ENCODE peak calls at places on chromosomes 11 and 22, in four cellular contexts. One of them, this sample, is unnamed.

GRCh38 chr22:31049815-31050420 is 31.2 kb upstream of the SMTN start:
- DNase-seq in transverse colon: no peak
- DNase-seq in omental fat pad: no peak
- DNase-seq in OCI-LY7: no peak
- DNase-seq in this sample: no peak

GRCh38 chr11:116605543-116605942 is 167.2 kb downstream of the BUD13 start:
- DNase-seq in transverse colon: peak
- DNase-seq in omental fat pad: no peak
- DNase-seq in OCI-LY7: peak
- DNase-seq in this sample: no peak

GRCh38 chr11:77031599-77031998 is 2.6 kb upstream of the B3GNT6 start:
- DNase-seq in transverse colon: no peak
- DNase-seq in omental fat pad: no peak
- DNase-seq in OCI-LY7: no peak
- DNase-seq in this sample: no peak

GRCh38 chr22:27100789-27101188 is 443.4 kb downstream of the MIAT start:
- DNase-seq in transverse colon: no peak
- DNase-seq in omental fat pad: no peak
- DNase-seq in OCI-LY7: no peak
- DNase-seq in this sample: peak

GRCh38 chr11:78961938-78962701 is 387.5 kb upstream of the NARS2 start:
- DNase-seq in transverse colon: no peak
- DNase-seq in omental fat pad: no peak
- DNase-seq in OCI-LY7: no peak
- DNase-seq in this sample: peak

GRCh38 chr11:121265586-121265985 is 27.0 kb upstream of the SC5D start:
- DNase-seq in transverse colon: no peak
- DNase-seq in omental fat pad: no peak
- DNase-seq in OCI-LY7: no peak
- DNase-seq in this sample: no peak

GRCh38 chr22:45537734-45538181 is 35.1 kb downstream of the FBLN1 start:
- DNase-seq in transverse colon: peak
- DNase-seq in omental fat pad: no peak
- DNase-seq in OCI-LY7: no peak
- DNase-seq in this sample: no peak

GRCh38 chr11:68938816-68939582 is 35.3 kb downstream of the IGHMBP2 start:
- DNase-seq in transverse colon: no peak
- DNase-seq in omental fat pad: no peak
- DNase-seq in OCI-LY7: no peak
- DNase-seq in this sample: no peak

GRCh38 chr22:18156878-18157713 is 7.1 kb downstream of the USP18 start:
- DNase-seq in transverse colon: peak
- DNase-seq in omental fat pad: peak
- DNase-seq in OCI-LY7: peak
- DNase-seq in this sample: peak

GRCh38 chr11:45617886-45618601 is 47.4 kb downstream of the CHST1 start:
- DNase-seq in transverse colon: no peak
- DNase-seq in omental fat pad: no peak
- DNase-seq in OCI-LY7: no peak
- DNase-seq in this sample: no peak

GRCh38 chr11:98940913-98941312 is 79.8 kb upstream of the CNTN5 start:
- DNase-seq in transverse colon: no peak
- DNase-seq in omental fat pad: no peak
- DNase-seq in OCI-LY7: no peak
- DNase-seq in this sample: peak

GRCh38 chr11:35478411-35479139 is 46.8 kb downstream of the PAMR1 start:
- DNase-seq in transverse colon: peak
- DNase-seq in omental fat pad: no peak
- DNase-seq in OCI-LY7: no peak
- DNase-seq in this sample: no peak

GRCh38 chr11:134760957-134761356 is 348.9 kb upstream of the B3GAT1 start:
- DNase-seq in transverse colon: no peak
- DNase-seq in omental fat pad: no peak
- DNase-seq in OCI-LY7: no peak
- DNase-seq in this sample: no peak

GRCh38 chr11:126080206-126080941 is 17.7 kb upstream of the CDON start:
- DNase-seq in transverse colon: no peak
- DNase-seq in omental fat pad: no peak
- DNase-seq in OCI-LY7: no peak
- DNase-seq in this sample: no peak

GRCh38 chr11:73322111-73322985 is 14.3 kb downstream of the ARHGEF17 start:
- DNase-seq in transverse colon: no peak
- DNase-seq in omental fat pad: no peak
- DNase-seq in OCI-LY7: peak
- DNase-seq in this sample: no peak

GRCh38 chr11:115623021-115623451 is 118.8 kb upstream of the CADM1 start:
- DNase-seq in transverse colon: peak
- DNase-seq in omental fat pad: peak
- DNase-seq in OCI-LY7: no peak
- DNase-seq in this sample: peak

GRCh38 chr11:43401252-43401651 is 42.5 kb downstream of the TTC17 start:
- DNase-seq in transverse colon: no peak
- DNase-seq in omental fat pad: no peak
- DNase-seq in OCI-LY7: no peak
- DNase-seq in this sample: no peak

GRCh38 chr11:64249563-64250405 is 1.5 kb upstream of the PLCB3 start:
- DNase-seq in transverse colon: no peak
- DNase-seq in omental fat pad: no peak
- DNase-seq in OCI-LY7: no peak
- DNase-seq in this sample: no peak

GRCh38 chr11:112513936-112514716 is 253.5 kb upstream of the PLET1 start:
- DNase-seq in transverse colon: no peak
- DNase-seq in omental fat pad: no peak
- DNase-seq in OCI-LY7: no peak
- DNase-seq in this sample: peak

GRCh38 chr22:28800308-28801041 is at the start of gene XBP1:
- DNase-seq in transverse colon: peak
- DNase-seq in omental fat pad: peak
- DNase-seq in OCI-LY7: peak
- DNase-seq in this sample: peak

GRCh38 chr11:126404367-126404766 is 48.9 kb downstream of the ST3GAL4 start:
- DNase-seq in transverse colon: no peak
- DNase-seq in omental fat pad: no peak
- DNase-seq in OCI-LY7: no peak
- DNase-seq in this sample: no peak

GRCh38 chr11:1747753-1748466 is 2.5 kb downstream of the IFITM10 start:
- DNase-seq in transverse colon: no peak
- DNase-seq in omental fat pad: no peak
- DNase-seq in OCI-LY7: no peak
- DNase-seq in this sample: peak

GRCh38 chr22:26466196-26466595 is 17.4 kb downstream of the HPS4 start:
- DNase-seq in transverse colon: no peak
- DNase-seq in omental fat pad: no peak
- DNase-seq in OCI-LY7: no peak
- DNase-seq in this sample: no peak

GRCh38 chr11:36102868-36103267 is 159.0 kb downstream of the LDLRAD3 start:
- DNase-seq in transverse colon: no peak
- DNase-seq in omental fat pad: no peak
- DNase-seq in OCI-LY7: no peak
- DNase-seq in this sample: no peak

GRCh38 chr22:29382575-29383328 is 5.6 kb downstream of the AP1B1 start:
- DNase-seq in transverse colon: peak
- DNase-seq in omental fat pad: no peak
- DNase-seq in OCI-LY7: no peak
- DNase-seq in this sample: no peak

GRCh38 chr11:70364745-70365535 is 33.4 kb upstream of the CTTN start:
- DNase-seq in transverse colon: no peak
- DNase-seq in omental fat pad: no peak
- DNase-seq in OCI-LY7: no peak
- DNase-seq in this sample: no peak

GRCh38 chr11:3341298-3341697 is 37.6 kb downstream of the ZNF195 start:
- DNase-seq in transverse colon: peak
- DNase-seq in omental fat pad: peak
- DNase-seq in OCI-LY7: peak
- DNase-seq in this sample: peak
- TF ChIP-seq CTCF in transverse colon: peak
- TF ChIP-seq CTCF in omental fat pad: no peak
- TF ChIP-seq CTCF in OCI-LY7: peak
- TF ChIP-seq CTCF in this sample: peak

GRCh38 chr11:11786771-11787170 is 55.0 kb upstream of the USP47 start:
- DNase-seq in transverse colon: no peak
- DNase-seq in omental fat pad: no peak
- DNase-seq in OCI-LY7: no peak
- DNase-seq in this sample: no peak
- TF ChIP-seq CTCF in transverse colon: peak
- TF ChIP-seq CTCF in omental fat pad: no peak
- TF ChIP-seq CTCF in OCI-LY7: peak
- TF ChIP-seq CTCF in this sample: peak

DNA sequence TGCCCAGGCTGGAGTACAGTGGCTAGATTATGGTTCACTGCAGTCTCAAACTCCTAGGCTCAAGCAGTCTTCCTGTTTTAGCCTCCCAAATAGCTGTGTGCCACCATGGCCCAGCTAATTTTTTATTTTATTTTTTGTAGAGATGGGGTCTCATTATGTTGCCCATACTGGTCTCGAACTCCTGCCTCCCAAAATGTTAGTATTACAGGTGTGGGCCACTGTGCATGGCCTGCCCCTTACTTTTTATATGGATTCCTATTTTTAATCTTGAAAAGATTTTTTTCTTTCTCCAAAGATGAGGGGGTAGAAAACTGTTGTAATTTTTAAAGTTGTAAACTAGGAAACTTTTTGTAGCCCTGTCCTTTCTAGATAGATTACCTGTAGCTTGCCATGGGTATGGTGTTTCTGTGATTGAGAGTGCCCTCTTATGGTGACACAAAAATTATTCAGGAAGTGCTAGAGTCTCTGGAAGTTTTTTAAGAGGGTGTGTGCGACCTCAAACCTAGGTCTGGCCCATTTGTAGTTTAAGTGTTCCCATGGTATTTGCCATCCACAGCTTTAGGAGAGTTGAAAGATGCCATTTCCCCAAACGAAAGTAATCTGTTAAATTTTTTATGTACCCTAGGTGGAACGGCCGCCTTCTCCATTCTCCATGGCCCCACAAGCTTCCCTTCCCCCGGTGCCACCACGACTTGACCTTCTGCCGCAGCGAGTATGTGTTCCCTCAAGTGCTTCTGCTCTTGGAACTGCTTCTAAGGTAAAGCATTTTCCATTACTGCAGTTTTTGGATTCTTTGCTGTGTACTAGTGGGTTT is 32.4 kb downstream of the MCAM start:
- DNase-seq in transverse colon: no peak
- DNase-seq in omental fat pad: no peak
- DNase-seq in OCI-LY7: peak
- DNase-seq in this sample: no peak
- TF ChIP-seq CTCF in transverse colon: peak
- TF ChIP-seq CTCF in omental fat pad: no peak
- TF ChIP-seq CTCF in OCI-LY7: peak
- TF ChIP-seq CTCF in this sample: no peak

GRCh38 chr22:50626314-50626855 is 1.6 kb downstream of the ARSA start:
- DNase-seq in transverse colon: no peak
- DNase-seq in omental fat pad: no peak
- DNase-seq in OCI-LY7: no peak
- DNase-seq in this sample: no peak
- TF ChIP-seq CTCF in transverse colon: no peak
- TF ChIP-seq CTCF in omental fat pad: no peak
- TF ChIP-seq CTCF in OCI-LY7: no peak
- TF ChIP-seq CTCF in this sample: no peak